ENCODE peak calls at places on chromosomes 6 and 20, in eight cellular contexts. B is A549, K is astrocyte, H is HCT116, S is cardiac muscle cell, Y is upper lobe of right lung, R is IMR-90, W is adrenal gland. V is an unnamed sample.

GRCh38 chr6:167697316-167697715 is 129.4 kb upstream of the AFDN start:
- DNase-seq in W (no peak), K (no peak), B (no peak), R (no peak), Y (no peak), S (peak), H (no peak), V (no peak)

GRCh38 chr20:22453244-22454080 is 130.9 kb downstream of the FOXA2 start:
- DNase-seq in K (no peak), B (peak), H (peak), W (no peak), Y (no peak), R (no peak), S (peak), V (peak)

GRCh38 chr6:43807228-43808061 is 37.4 kb downstream of the VEGFA start:
- DNase-seq in S (peak), W (peak), H (no peak), Y (no peak), R (peak), K (no peak), B (no peak), V (no peak)

GRCh38 chr6:158709809-158710208 is 60.0 kb downstream of the SYTL3 start:
- DNase-seq in H (no peak), W (no peak), R (no peak), K (no peak), S (no peak), Y (no peak), B (no peak), V (no peak)

GRCh38 chr6:11270030-11271027 is 37.9 kb upstream of the NEDD9 start:
- DNase-seq in S (peak), B (no peak), W (peak), R (peak), Y (no peak), K (peak), H (no peak), V (no peak)

GRCh38 chr6:37127961-37128862 is 41.7 kb upstream of the PIM1 start:
- DNase-seq in Y (no peak), K (peak), B (no peak), R (peak), W (no peak), H (no peak), S (peak), V (no peak)

GRCh38 chr6:6843057-6843627 is 254.6 kb downstream of the LY86 start:
- DNase-seq in Y (no peak), R (peak), K (peak), S (peak), W (no peak), H (no peak), B (peak), V (peak)

GRCh38 chr6:56370591-56371198 is 123.3 kb upstream of the COL21A1 start:
- DNase-seq in R (peak), Y (no peak), W (peak), S (peak), B (peak), K (peak), H (no peak), V (peak)

GRCh38 chr6:84785676-84786075 is 21.3 kb upstream of the TBX18 start:
- DNase-seq in K (no peak), B (no peak), W (no peak), Y (no peak), R (no peak), S (no peak), H (no peak), V (no peak)

GRCh38 chr20:62419759-62420158 is 7.6 kb downstream of the RBBP8NL start:
- DNase-seq in H (no peak), B (no peak), Y (no peak), W (no peak), R (no peak), K (no peak), S (no peak), V (no peak)

GRCh38 chr20:58891686-58892125 is 39.2 kb downstream of the GNAS start:
- DNase-seq in W (no peak), B (peak), H (no peak), R (no peak), S (no peak), K (peak), Y (peak), V (no peak)

GRCh38 chr6:19895866-19896579 is 58.9 kb downstream of the ID4 start:
- DNase-seq in K (no peak), R (no peak), Y (no peak), W (no peak), H (no peak), B (no peak), S (peak), V (peak)

GRCh38 chr6:116244284-116244683 is 9.6 kb downstream of the TSPYL4 start:
- DNase-seq in B (no peak), K (no peak), R (no peak), W (no peak), S (no peak), Y (no peak), H (no peak), V (no peak)

GRCh38 chr20:53883098-53883762 is 187.2 kb downstream of the BCAS1 start:
- DNase-seq in B (no peak), K (peak), R (peak), W (no peak), H (no peak), Y (no peak), S (no peak), V (no peak)

GRCh38 chr6:118283759-118284158 is 264.3 kb upstream of the PLN start:
- DNase-seq in K (peak), B (peak), W (peak), Y (no peak), S (peak), H (peak), R (peak), V (peak)

GRCh38 chr6:152300517-152300916 is 336.6 kb downstream of the SYNE1 start:
- DNase-seq in W (no peak), B (no peak), K (no peak), Y (no peak), R (no peak), H (no peak), S (no peak), V (no peak)

GRCh38 chr6:30265166-30265565 is 52.0 kb upstream of the TRIM26 start:
- DNase-seq in R (peak), S (no peak), B (no peak), Y (no peak), H (no peak), W (no peak), K (peak), V (no peak)

GRCh38 chr6:100808638-100809275 is 72.4 kb downstream of the ASCC3 start:
- DNase-seq in W (no peak), B (no peak), K (peak), H (no peak), R (peak), S (no peak), Y (no peak), V (peak)

GRCh38 chr20:16608265-16608636 is 35.0 kb upstream of the KIF16B start:
- DNase-seq in K (no peak), S (peak), H (no peak), Y (no peak), B (no peak), W (no peak), R (no peak), V (no peak)

GRCh38 chr6:129104560-129104959 is 221.6 kb downstream of the LAMA2 start:
- DNase-seq in Y (no peak), H (no peak), S (peak), K (no peak), B (no peak), W (no peak), R (no peak), V (no peak)

GRCh38 chr6:13286185-13286584 is 42.2 kb downstream of the TBC1D7 start:
- DNase-seq in K (no peak), W (no peak), H (no peak), R (no peak), Y (no peak), S (no peak), B (no peak), V (no peak)

GRCh38 chr6:135851442-135852271 is at the start of gene PDE7B:
- DNase-seq in Y (peak), R (peak), B (peak), S (peak), W (peak), H (no peak), K (peak), V (peak)

GRCh38 chr20:22584922-22585785 is 782 bp upstream of the FOXA2 start:
- DNase-seq in W (no peak), Y (peak), K (no peak), S (no peak), H (no peak), B (peak), R (no peak), V (peak)

GRCh38 chr6:140602431-140602836 is 1228.0 kb upstream of the CITED2 start:
- DNase-seq in B (no peak), H (no peak), K (peak), Y (no peak), R (no peak), S (no peak), W (no peak), V (no peak)

GRCh38 chr6:109961666-109962065 is 16.4 kb upstream of the GPR6 start:
- DNase-seq in S (peak), W (no peak), K (peak), Y (no peak), B (no peak), H (peak), R (no peak), V (peak)

GRCh38 chr6:45163952-45164766 is 164.0 kb upstream of the RUNX2 start:
- DNase-seq in H (peak), B (no peak), R (no peak), K (peak), Y (no peak), S (no peak), W (no peak), V (peak)

GRCh38 chr6:16698163-16698533 is 63.1 kb downstream of the ATXN1 start:
- DNase-seq in S (no peak), Y (no peak), W (no peak), B (no peak), R (no peak), K (peak), H (no peak), V (no peak)

GRCh38 chr6:152299336-152299735 is 337.8 kb downstream of the SYNE1 start:
- DNase-seq in S (no peak), H (no peak), W (no peak), B (no peak), R (no peak), K (no peak), Y (no peak), V (no peak)

DNA sequence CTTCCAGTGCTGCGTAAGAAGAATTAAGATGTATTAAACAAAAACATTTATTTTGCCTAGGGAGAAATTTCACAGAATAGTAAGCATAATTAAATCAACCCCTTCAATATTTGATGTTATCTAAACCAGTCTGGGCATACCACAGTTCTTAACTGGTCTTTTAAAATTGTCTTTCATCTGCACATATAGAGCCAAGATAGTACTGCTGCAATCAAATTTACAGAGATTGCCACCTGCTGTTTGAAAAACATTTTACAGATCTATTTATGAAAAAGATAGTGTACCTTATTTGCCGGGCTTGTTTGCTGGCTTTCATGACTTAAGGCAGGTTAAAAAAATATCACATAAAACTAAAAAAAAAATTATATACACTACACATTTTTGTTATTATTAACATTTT is 323.2 kb downstream of the ADGRB3 start:
- DNase-seq in Y (no peak), H (no peak), W (no peak), K (no peak), S (peak), R (no peak), B (no peak), V (peak)
- TF ChIP-seq CTCF in Y (peak), H (no peak), W (peak), K (no peak), S (peak), R (no peak), B (peak), V (peak)

GRCh38 chr6:133806358-133806757 is 82.6 kb upstream of the TCF21 start:
- DNase-seq in S (peak), H (no peak), Y (no peak), R (peak), B (no peak), W (no peak), K (peak), V (no peak)
- H3K27ac ChIP-seq in S (no peak), H (no peak), Y (no peak), R (no peak), B (no peak), W (no peak), K (no peak), V (no peak)

GRCh38 chr6:169838291-169839028 is 87.0 kb downstream of the ERMARD start:
- DNase-seq in B (no peak), W (no peak), S (no peak), R (no peak), H (no peak), K (no peak), Y (no peak), V (no peak)
- TF ChIP-seq CTCF in B (no peak), W (no peak), S (no peak), R (no peak), H (no peak), K (no peak), Y (no peak), V (no peak)

GRCh38 chr6:154512214-154512613 is 1.7 kb upstream of the CNKSR3 start:
- DNase-seq in K (no peak), W (no peak), S (no peak), B (no peak), H (no peak), R (no peak), Y (no peak), V (no peak)

GRCh38 chr6:154511735-154512097 is 1.2 kb upstream of the CNKSR3 start:
- DNase-seq in H (no peak), R (no peak), K (no peak), Y (no peak), W (no peak), S (no peak), B (no peak), V (no peak)

GRCh38 chr6:154508573-154509375 is 1.7 kb downstream of the CNKSR3 start:
- DNase-seq in S (no peak), W (no peak), K (peak), R (peak), H (no peak), Y (no peak), B (no peak), V (peak)

GRCh38 chr6:154509421-154510143 is 903 bp downstream of the CNKSR3 start:
- DNase-seq in R (no peak), W (peak), Y (peak), B (no peak), S (peak), K (peak), H (no peak), V (peak)

GRCh38 chr6:154510144-154510905 is at the start of gene CNKSR3:
- DNase-seq in Y (peak), S (peak), H (peak), W (peak), B (peak), K (peak), R (peak), V (peak)
- H3K27ac ChIP-seq in Y (peak), S (peak), H (peak), W (peak), B (peak), K (peak), R (peak), V (peak)

GRCh38 chr6:145707397-145707796 is 27.9 kb downstream of the EPM2A start:
- DNase-seq in Y (no peak), H (no peak), R (no peak), S (no peak), B (no peak), K (no peak), W (no peak), V (no peak)

GRCh38 chr6:145705561-145705960 is 29.8 kb downstream of the EPM2A start:
- DNase-seq in B (no peak), Y (no peak), S (peak), R (peak), H (no peak), W (no peak), K (peak), V (no peak)

GRCh38 chr6:145699462-145699861 is 35.9 kb downstream of the EPM2A start:
- DNase-seq in B (no peak), W (no peak), R (peak), K (peak), H (no peak), Y (no peak), S (peak), V (peak)

DNA sequence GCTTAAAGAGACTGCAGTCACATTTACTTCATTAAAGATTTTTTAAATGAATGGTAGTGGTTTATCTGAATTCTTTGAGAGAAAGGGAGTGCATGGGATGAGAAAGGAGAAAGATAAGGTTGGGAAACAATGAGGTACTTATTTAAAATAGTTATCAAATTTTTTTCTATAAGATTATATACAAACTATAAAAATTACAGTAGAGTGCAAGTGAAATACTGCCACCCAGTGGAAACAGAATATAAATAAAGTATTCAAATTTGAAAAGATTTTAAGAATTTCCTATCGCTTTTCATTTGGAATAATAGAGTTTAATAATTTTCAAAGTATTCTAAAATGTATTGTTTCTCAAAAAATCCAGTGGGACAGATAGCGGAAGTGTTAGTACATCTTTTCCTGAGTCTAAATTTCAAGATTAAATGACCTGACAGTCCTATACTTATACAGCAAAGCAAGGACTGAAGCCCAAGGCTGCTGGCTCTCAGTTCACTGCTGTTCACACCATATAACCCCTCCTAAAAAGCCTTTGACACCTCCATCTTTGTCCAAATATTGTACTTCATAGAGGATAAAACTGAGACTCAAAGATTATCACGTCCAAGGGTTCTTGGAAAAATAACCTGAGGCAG is 31.1 kb downstream of the EPM2A start:
- DNase-seq in W (no peak), B (no peak), R (peak), Y (no peak), K (no peak), H (no peak), S (peak), V (peak)
- TF ChIP-seq CTCF in W (peak), B (peak), R (peak), Y (peak), K (peak), H (no peak), S (peak), V (peak)

GRCh38 chr6:32491703-32492102 is 38.4 kb downstream of the HLA-DRB5 start:
- DNase-seq in Y (no peak), W (no peak), B (no peak), R (no peak), H (no peak), S (no peak), K (no peak), V (no peak)

GRCh38 chr6:32492351-32492750 is 37.7 kb downstream of the HLA-DRB5 start:
- DNase-seq in B (no peak), W (no peak), H (no peak), Y (no peak), K (no peak), R (no peak), S (no peak), V (no peak)

GRCh38 chr6:32484614-32484998 is 44.9 kb downstream of the HLA-DRA start:
- DNase-seq in W (no peak), S (no peak), H (no peak), Y (no peak), R (no peak), B (no peak), K (no peak), V (no peak)

GRCh38 chr6:32483968-32484613 is 44.4 kb downstream of the HLA-DRA start:
- DNase-seq in R (no peak), S (no peak), H (no peak), W (no peak), Y (peak), B (no peak), K (no peak), V (no peak)

GRCh38 chr6:32488085-32488484 is 42.0 kb downstream of the HLA-DRB5 start:
- DNase-seq in K (no peak), Y (no peak), S (no peak), R (no peak), B (no peak), W (no peak), H (no peak), V (no peak)
- H3K27ac ChIP-seq in K (no peak), Y (no peak), S (no peak), R (no peak), B (no peak), W (no peak), H (no peak), V (no peak)

V was measured in RWPE1.